ENCODE peak calls at places on chromosome 22, in four cellular contexts. J, I, Y and W are unnamed samples.

GRCh38 chr22:46538816-46539163 is 1.4 kb upstream of the CELSR1 start:
- DNase-seq in I (peak), Y (peak), J (no peak), W (no peak)

GRCh38 chr22:23789121-23789520 is 2.4 kb downstream of the SMARCB1 start:
- DNase-seq in Y (no peak), I (no peak), J (no peak), W (no peak)

GRCh38 chr22:46192210-46192993 is 42.1 kb downstream of the PPARA start:
- DNase-seq in J (no peak), I (no peak), Y (no peak), W (no peak)

GRCh38 chr22:44625981-44626687 is 75.9 kb upstream of the PRR5 start:
- DNase-seq in J (peak), Y (peak), I (peak), W (no peak)

GRCh38 chr22:22366478-22366988 is 121.9 kb downstream of the VPREB1 start:
- DNase-seq in Y (no peak), J (no peak), I (no peak), W (no peak)

GRCh38 chr22:27378994-27379393 is 422.6 kb downstream of the MN1 start:
- DNase-seq in J (no peak), I (no peak), Y (no peak), W (no peak)

GRCh38 chr22:26124991-26125725 is 44.1 kb upstream of the SEZ6L start:
- DNase-seq in Y (no peak), J (no peak), I (no peak), W (no peak)

GRCh38 chr22:48943567-48944432 is 883.9 kb downstream of the BRD1 start:
- DNase-seq in J (no peak), Y (peak), I (no peak), W (no peak)

GRCh38 chr22:28172948-28173360 is 253.9 kb upstream of the PITPNB start:
- DNase-seq in I (no peak), J (no peak), Y (no peak), W (no peak)

DNA sequence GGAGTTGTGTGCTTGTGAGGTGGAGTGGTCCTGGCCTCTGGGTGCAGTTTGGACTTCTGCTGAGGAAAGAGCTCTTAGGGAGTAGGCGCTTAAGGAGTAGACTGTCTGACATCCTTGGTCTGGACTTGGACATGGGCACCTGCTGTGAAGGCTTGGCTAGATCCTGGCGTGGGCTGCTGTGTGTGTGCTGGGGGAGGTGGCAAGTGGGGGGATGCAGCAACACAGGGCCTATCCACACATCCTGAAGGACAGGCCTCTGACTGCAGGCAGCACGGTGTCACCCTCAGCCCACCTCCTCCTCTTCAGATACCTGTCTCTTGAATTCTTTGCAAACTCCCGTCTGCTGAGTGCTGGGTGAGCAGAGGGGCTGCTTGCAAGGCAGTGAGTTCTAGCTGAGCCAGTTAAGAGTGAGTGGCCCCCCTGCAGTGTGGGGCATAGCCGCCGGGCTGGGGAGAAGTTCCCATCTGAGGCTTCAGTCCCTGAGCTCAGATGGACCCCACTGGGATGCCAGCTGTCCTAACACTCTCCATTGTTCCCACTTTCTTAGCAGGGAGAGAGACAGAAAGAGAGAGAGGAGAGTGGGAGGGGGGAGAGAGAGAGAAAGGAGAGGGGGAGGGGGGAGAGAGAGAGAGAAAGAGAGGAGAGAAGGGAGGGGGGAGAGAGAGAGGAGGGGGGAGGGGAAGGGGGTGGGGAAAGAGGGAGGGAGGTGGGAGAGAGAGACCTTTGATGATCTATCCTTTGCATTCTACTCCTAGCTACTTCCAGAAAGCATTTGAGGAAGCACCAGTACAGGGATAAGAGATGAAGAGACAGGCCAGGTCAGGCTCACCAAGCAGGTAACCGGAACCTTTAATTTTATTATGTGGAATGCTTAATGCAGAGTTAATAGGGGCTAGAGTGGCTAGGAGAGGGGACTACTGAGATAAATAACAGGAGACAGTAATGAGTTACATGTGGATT is 12.6 kb downstream of the SOX10 start:
- DNase-seq in J (no peak), Y (no peak), I (no peak), W (no peak)
- H3K4me3 ChIP-seq in J (no peak), Y (no peak), I (no peak), W (no peak)

DNA sequence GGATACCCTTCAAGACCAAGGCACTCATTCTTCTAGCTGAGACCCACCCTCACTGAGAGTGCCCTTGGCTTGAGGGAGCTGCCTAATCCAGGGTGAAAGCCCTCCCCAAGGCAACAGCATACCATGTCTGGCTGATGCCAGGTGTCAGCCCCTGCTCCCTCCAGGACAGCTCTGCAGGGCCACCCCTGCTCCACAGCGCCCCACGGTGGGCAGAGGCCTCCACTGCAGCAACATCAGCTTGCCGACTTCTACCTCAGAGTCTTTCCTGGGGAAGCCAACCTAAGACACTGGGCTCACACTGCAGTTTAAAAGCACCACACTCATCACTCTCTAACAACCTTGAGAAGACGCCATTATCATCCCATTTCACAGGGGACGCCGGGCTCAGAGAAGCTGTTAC is 29.0 kb downstream of the TTLL1 start:
- DNase-seq in I (peak), J (no peak), Y (peak), W (no peak)
- TF ChIP-seq CTCF in I (peak), J (peak), Y (peak), W (peak)

DNA sequence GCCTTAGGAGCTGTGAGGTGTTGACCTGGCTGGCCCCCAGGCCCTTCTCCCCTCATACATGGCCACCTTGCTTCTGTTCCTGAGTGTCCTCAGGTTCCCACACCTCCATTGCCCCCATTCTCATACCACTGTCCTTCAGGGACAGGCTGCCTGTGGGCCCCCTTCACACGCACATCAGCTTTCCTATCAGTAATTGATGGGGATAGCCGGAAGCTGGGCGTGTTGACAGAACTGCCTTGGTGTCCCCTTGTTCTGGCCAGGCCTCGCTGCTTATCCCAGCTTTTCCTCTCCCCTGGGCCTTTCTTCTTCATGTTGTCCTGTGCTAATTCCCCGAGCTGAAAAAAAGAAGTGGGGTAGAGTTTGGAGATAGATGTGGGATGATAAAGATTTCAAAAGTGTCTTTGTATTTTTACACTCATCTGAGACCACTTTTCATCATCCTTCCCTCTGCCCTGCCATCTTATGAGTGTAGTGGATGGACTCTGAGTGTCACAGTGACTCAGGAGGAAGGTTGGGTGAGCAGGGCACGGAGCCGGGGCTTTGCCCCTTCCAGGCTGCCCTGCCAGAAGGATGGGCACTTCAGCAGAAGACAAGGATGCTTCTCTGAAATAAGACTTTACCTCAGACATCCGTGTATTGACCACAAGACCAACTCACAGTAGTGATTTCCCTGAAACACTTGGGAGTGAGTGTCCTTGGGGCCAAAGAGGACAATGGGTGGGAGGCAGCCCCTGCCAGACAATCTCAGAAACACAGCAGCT is 42.8 kb downstream of the MED15 start:
- DNase-seq in I (peak), J (no peak), Y (no peak), W (no peak)
- H3K4me3 ChIP-seq in I (no peak), J (no peak), Y (no peak), W (no peak)

GRCh38 chr22:29638678-29639077 is 35.2 kb downstream of the NF2 start:
- DNase-seq in J (no peak), Y (no peak), I (no peak), W (no peak)

GRCh38 chr22:29641052-29641780 is 37.8 kb downstream of the NF2 start:
- DNase-seq in I (no peak), J (no peak), Y (no peak), W (no peak)

GRCh38 chr22:29642694-29643093 is 39.3 kb downstream of the NF2 start:
- DNase-seq in J (no peak), I (no peak), Y (no peak), W (no peak)

GRCh38 chr22:29639096-29639495 is 35.7 kb downstream of the NF2 start:
- DNase-seq in J (no peak), Y (no peak), I (no peak), W (no peak)

DNA sequence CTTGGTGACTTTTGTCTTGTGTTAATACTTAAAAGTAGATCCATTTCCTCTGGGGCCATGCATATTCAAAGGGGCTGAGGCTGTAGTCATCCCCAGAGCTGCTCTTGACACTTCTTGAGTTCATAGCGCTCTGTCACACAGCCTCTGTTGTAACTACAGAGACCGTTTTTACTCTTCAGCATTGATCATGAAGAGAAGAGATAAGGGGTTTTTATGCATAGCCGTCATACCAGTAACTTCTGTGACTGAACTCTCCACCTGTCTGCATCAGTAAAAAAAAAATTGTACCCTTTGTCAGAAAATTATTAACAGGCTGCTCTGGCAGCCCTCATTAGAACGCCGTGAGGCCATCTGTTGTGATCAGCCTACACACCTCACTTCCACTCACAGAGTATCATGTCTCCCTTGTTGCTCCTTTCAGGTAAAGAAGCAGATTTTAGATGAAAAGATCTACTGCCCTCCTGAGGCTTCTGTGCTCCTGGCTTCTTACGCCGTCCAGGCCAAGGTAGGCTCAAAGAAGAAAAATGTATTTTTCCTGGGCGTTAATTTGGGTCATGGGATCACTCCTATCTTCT is 38.4 kb downstream of the NF2 start:
- DNase-seq in Y (no peak), J (no peak), I (no peak), W (no peak)
- TF ChIP-seq CTCF in Y (no peak), J (no peak), I (no peak), W (no peak)